ENCODE peak calls at places on chromosomes 4 and X, in seven cellular contexts. P is lower leg skin, H is posterior cingulate gyrus, S is nephron progenitor cell, V is sciatic nerve, T is brain microvascular endothelial cell, X is GM23248. A is an unnamed sample.

GRCh38 chrX:45063319-45064095 is 137.2 kb downstream of the DIPK2B start:
- DNase-seq in V (no peak), P (no peak), T (peak; percentile 4), H (no peak), X (no peak), S (no peak), A (no peak)

GRCh38 chr4:73916172-73916925 is 47.2 kb downstream of the CXCL1 start:
- DNase-seq in H (no peak), V (no peak), X (no peak), P (no peak), T (no peak), S (no peak), A (no peak)

GRCh38 chr4:40121515-40121914 is 64.9 kb downstream of the N4BP2 start:
- DNase-seq in T (peak; percentile 77), H (no peak), S (no peak), V (no peak), P (peak; percentile 24), X (peak; percentile 89), A (peak; percentile 90)

GRCh38 chrX:120603707-120604358 is at the start of gene MCTS1:
- DNase-seq in X (peak; percentile 95), V (peak; percentile 83), S (peak; percentile 67), T (peak; percentile 95), H (peak; percentile 91), P (peak; percentile 85), A (peak; percentile 95)

GRCh38 chrX:46407753-46408130 is 137.5 kb downstream of the ZNF674 start:
- DNase-seq in X (peak; percentile 44), V (no peak), S (no peak), P (no peak), T (no peak), H (no peak), A (no peak)

GRCh38 chrX:20325786-20326388 is 59.2 kb upstream of the RPS6KA3 start:
- DNase-seq in X (no peak), S (no peak), V (no peak), H (no peak), T (no peak), P (no peak), A (no peak)

GRCh38 chrX:114363346-114363745 is 220.5 kb upstream of the HTR2C start:
- DNase-seq in V (no peak), S (no peak), P (no peak), T (no peak), H (no peak), X (no peak), A (no peak)

GRCh38 chr4:173333658-173334084 is 487 bp downstream of the HMGB2 start:
- DNase-seq in P (peak; percentile 45), X (peak; percentile 74), T (no peak), S (peak; percentile 68), H (peak; percentile 80), V (peak; percentile 83), A (peak; percentile 70)

GRCh38 chrX:110341189-110342035 is 17.2 kb upstream of the RTL9 start:
- DNase-seq in S (no peak), T (peak; percentile 79), X (peak; percentile 88), V (no peak), P (peak; percentile 15), H (no peak), A (peak; percentile 81)

GRCh38 chr4:138218976-138219375 is 23.2 kb downstream of the SLC7A11 start:
- DNase-seq in T (no peak), H (no peak), S (no peak), V (no peak), X (no peak), P (no peak), A (no peak)

GRCh38 chr4:151472711-151473110 is 63.7 kb downstream of the FHIP1A start:
- DNase-seq in X (peak; percentile 13), P (no peak), S (no peak), V (no peak), H (no peak), T (no peak), A (no peak)

GRCh38 chr4:8035371-8035780 is 95.7 kb upstream of the AFAP1 start:
- DNase-seq in P (no peak), T (peak; percentile 56), X (no peak), V (no peak), S (no peak), H (no peak), A (peak; percentile 88)

GRCh38 chrX:22800360-22800759 is 199.4 kb upstream of the DDX53 start:
- DNase-seq in P (peak; percentile 14), V (no peak), T (peak; percentile 81), X (peak; percentile 88), S (no peak), H (no peak), A (peak; percentile 86)

GRCh38 chr4:92969650-92970370 is 666.0 kb downstream of the GRID2 start:
- DNase-seq in H (no peak), X (peak; percentile 89), V (no peak), T (peak; percentile 7), S (no peak), P (no peak), A (no peak)

GRCh38 chr4:89259435-89260028 is 48.1 kb downstream of the GPRIN3 start:
- DNase-seq in P (no peak), V (no peak), S (no peak), T (no peak), H (no peak), X (no peak), A (no peak)